ENCODE peak calls at places on chromosome 13, in six cellular contexts. L, Y, E, F, P and T are unnamed samples.
A peak's percentile ranks its signal among the peaks of the same experiment; 100 is the strongest.

GRCh38 chr13:57640582-57640981 is 9.0 kb downstream of the PCDH17 start:
- DNase-seq in L (no peak), Y (no peak), E (no peak), F (no peak), P (no peak), T (no peak)

GRCh38 chr13:22135446-22135845 is 464.6 kb downstream of the FGF9 start:
- DNase-seq in L (no peak), Y (no peak), E (no peak), F (no peak), P (no peak), T (no peak)

GRCh38 chr13:113226873-113227272 is 17.5 kb downstream of the CUL4A start:
- DNase-seq in L (no peak), Y (no peak), E (no peak), F (no peak), P (no peak), T (no peak)

GRCh38 chr13:40060318-40061007 is 405.0 kb downstream of the COG6 start:
- DNase-seq in L (peak; percentile 97), Y (peak; percentile 49), E (no peak), F (no peak), P (peak; percentile 96), T (peak; percentile 82)

GRCh38 chr13:46101002-46101401 is 3.8 kb downstream of the CPB2 start:
- DNase-seq in L (no peak), Y (no peak), E (no peak), F (no peak), P (no peak), T (no peak)

GRCh38 chr13:29745704-29746103 is 104.7 kb downstream of the UBL3 start:
- DNase-seq in L (no peak), Y (no peak), E (no peak), F (no peak), P (no peak), T (no peak)

GRCh38 chr13:40682449-40683240 is 16.2 kb upstream of the FOXO1 start:
- DNase-seq in L (no peak), Y (no peak), E (no peak), F (peak; percentile 63), P (no peak), T (no peak)

GRCh38 chr13:23500858-23501257 is 67.4 kb upstream of the SACS start:
- DNase-seq in L (no peak), Y (no peak), E (no peak), F (no peak), P (peak; percentile 16), T (no peak)

GRCh38 chr13:110319774-110320509 is 12.9 kb downstream of the COL4A2 start:
- DNase-seq in L (no peak), Y (no peak), E (no peak), F (peak; percentile 87), P (peak; percentile 80), T (no peak)

GRCh38 chr13:44347905-44348304 is 25.7 kb upstream of the SERP2 start:
- DNase-seq in L (no peak), Y (no peak), E (no peak), F (no peak), P (no peak), T (no peak)

GRCh38 chr13:105603283-105603682 is 932.2 kb downstream of the EFNB2 start:
- DNase-seq in L (no peak), Y (no peak), E (no peak), F (no peak), P (no peak), T (no peak)

GRCh38 chr13:58043971-58044370 is 412.4 kb downstream of the PCDH17 start:
- DNase-seq in L (no peak), Y (no peak), E (no peak), F (no peak), P (no peak), T (no peak)

GRCh38 chr13:88736026-88736425 is 1064.9 kb downstream of the SLITRK5 start:
- DNase-seq in L (no peak), Y (no peak), E (no peak), F (no peak), P (no peak), T (no peak)

GRCh38 chr13:52053460-52053859 is 29.0 kb downstream of the UTP14C start:
- DNase-seq in L (no peak), Y (no peak), E (no peak), F (no peak), P (no peak), T (no peak)

GRCh38 chr13:49521216-49521615 is 25.5 kb downstream of the PHF11 start:
- DNase-seq in L (no peak), Y (no peak), E (no peak), F (no peak), P (no peak), T (no peak)

GRCh38 chr13:29582171-29582570 is 13.3 kb downstream of the SLC7A1 start:
- DNase-seq in L (no peak), Y (no peak), E (no peak), F (no peak), P (peak; percentile 34), T (no peak)

GRCh38 chr13:31046711-31047279 is 114.3 kb downstream of the TEX26 start:
- DNase-seq in L (no peak), Y (no peak), E (no peak), F (no peak), P (peak; percentile 31), T (peak; percentile 31)

GRCh38 chr13:34864650-34865049 is 77.4 kb upstream of the NBEA start:
- DNase-seq in L (no peak), Y (no peak), E (no peak), F (no peak), P (no peak), T (peak; percentile 21)

GRCh38 chr13:25371608-25372274 is at the start of gene ATP8A2:
- DNase-seq in L (no peak), Y (no peak), E (no peak), F (no peak), P (no peak), T (no peak)

GRCh38 chr13:32737111-32737571 is 150.9 kb downstream of the PDS5B start:
- DNase-seq in L (peak; percentile 63), Y (no peak), E (no peak), F (peak; percentile 70), P (no peak), T (no peak)

GRCh38 chr13:50326746-50327145 is 311.5 kb downstream of the KCNRG start:
- DNase-seq in L (no peak), Y (no peak), E (no peak), F (no peak), P (no peak), T (no peak)

GRCh38 chr13:80132741-80133601 is 208.0 kb downstream of the SPRY2 start:
- DNase-seq in L (no peak), Y (peak; percentile 44), E (no peak), F (peak; percentile 84), P (peak; percentile 82), T (peak; percentile 47)

GRCh38 chr13:47117268-47117667 is 220.4 kb upstream of the HTR2A start:
- DNase-seq in L (no peak), Y (no peak), E (no peak), F (no peak), P (no peak), T (no peak)

GRCh38 chr13:110600261-110600819 is 15.0 kb upstream of the NAXD start:
- DNase-seq in L (no peak), Y (no peak), E (no peak), F (no peak), P (no peak), T (no peak)

GRCh38 chr13:91356919-91357612 is 9.6 kb downstream of the MIR17HG start:
- DNase-seq in L (no peak), Y (no peak), E (no peak), F (no peak), P (no peak), T (no peak)
- TF ChIP-seq POLR2A in L (peak; percentile 48), Y (no peak), E (no peak), F (no peak), P (no peak), T (no peak)

DNA sequence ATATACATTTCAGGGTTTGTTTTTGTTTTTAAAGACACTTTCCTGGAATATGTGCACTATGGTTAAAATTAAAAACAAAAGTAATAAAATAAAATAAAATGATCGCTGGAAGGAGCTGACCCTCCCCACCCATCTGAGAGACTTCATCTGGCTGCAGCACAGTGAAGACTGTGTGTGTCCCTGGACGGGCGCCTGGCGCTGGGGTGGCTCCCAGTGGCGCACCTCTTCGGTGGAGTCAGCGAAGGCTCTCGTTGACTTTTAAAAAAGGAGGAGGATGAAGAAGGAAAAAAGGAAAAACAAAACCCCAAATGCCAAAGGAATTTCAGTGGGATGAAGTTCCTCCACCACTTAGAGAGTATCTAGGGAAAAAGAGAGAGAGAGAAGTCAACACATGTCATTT is 124.1 kb downstream of the STK24 start:
- DNase-seq in L (no peak), Y (no peak), E (no peak), F (no peak), P (no peak), T (no peak)
- H3K36me3 ChIP-seq in L (peaks cover 13% of the 10 kb centered on the region), Y (peaks cover 42% of the 10 kb centered on the region), E (peaks cover 5% of the 10 kb centered on the region), F (peaks cover 33% of the 10 kb centered on the region), P (peaks cover 6% of the 10 kb centered on the region), T (no peaks in the 10 kb centered on the region)

DNA sequence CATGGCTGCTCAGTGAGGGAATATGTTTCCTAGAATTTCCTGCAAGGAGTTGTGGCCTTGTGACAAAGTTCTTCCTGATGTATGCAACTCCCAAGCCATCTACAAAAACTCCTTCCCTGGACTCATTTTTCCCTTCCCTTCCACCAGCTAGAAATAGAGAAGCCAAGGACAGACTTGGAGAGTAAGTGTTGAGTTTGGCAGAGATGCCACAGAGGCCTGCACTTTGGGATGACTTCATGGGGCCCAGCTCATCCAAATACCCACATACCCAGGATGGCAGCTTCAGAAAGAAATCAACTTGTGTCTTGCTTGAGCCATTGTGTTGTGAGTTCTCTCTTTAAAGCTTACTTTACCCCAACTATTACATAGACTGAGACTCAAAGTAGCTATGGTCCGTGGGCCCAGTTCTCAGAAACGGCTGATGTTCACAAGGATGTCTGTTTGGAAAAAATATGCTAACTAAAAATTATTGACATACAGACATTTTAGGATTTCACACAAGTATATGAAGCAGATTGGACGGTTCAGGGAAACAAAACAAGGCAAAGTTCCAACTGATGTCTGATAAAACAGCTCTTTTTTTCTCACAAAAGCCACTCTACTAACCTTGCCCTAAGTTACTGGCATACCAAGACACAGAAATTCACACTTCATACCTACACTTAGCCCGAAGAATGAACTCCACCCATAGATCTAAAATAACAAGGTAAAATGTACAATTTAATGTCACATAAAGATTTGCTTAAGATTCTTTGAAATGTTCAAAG is 107.9 kb downstream of the NALCN start:
- DNase-seq in L (no peak), Y (no peak), E (no peak), F (no peak), P (no peak), T (no peak)
- H3K27ac ChIP-seq in L (no peak overlapping the region), Y (no peak overlapping the region), E (no peak overlapping the region), F (no peak overlapping the region), P (no peak overlapping the region), T (no peak overlapping the region)

DNA sequence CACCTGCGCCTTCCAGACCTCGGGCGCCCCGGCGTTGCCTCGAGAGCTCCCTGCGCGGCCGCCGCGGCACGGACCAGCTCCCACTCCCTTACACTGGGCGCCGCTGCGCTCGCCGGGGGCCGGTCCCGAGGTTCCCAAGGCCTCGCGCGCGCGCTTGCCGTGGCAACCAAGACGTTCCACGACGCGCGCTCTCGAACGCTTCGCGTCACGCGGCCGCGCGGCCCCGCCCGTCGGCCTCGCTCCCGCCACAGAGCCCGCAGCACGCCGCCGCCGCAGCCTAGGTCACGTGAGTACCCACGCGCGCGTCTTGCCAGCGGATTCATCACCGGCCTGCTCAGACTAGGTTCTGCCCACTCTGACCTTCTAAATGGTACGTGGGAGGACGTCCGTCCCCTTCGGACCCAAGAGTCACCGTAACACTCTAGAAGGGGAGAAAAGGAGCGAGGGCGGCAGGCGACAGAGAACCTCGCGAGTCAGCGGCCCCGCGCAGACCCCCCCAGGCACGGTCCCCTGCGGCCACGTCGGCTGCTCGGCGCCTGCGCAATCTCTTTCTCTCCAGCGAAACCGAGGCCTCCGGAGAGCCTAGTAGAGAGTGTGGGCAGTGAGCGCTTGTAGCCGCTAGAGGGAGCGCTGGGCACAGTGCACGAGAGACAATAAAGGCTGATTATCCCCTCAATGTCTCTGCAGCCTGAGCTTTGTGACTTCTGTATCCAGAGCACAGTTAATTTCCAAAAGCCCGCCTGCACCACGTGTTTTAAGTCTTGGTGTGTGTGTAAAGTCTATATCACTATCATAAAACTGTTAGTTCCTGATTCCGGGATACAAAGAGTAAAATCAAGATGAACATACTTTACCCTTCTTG is at the start of gene SPART:
- DNase-seq in L (peak; percentile 34), Y (peak; percentile 97), E (peak; percentile 86), F (peak; percentile 93), P (peak; percentile 93), T (peak; percentile 96)
- TF ChIP-seq POLR2A in L (peak; percentile 54), Y (peak; percentile 74), E (peak; percentile 57), F (no peak), P (peak; percentile 56), T (peak; percentile 87)